ENCODE peak calls at places on chromosomes 2 and 18, in five cellular contexts. R is adrenal gland, E is AG04450, M is keratinocyte, C is caudate nucleus. U is an unnamed sample.

GRCh38 chr2:36197192-36197591 is 158.4 kb upstream of the CRIM1 start:
- DNase-seq in R (no peak), E (no peak), M (no peak), C (no peak), U (no peak)

GRCh38 chr2:55885129-55885943 is 38.2 kb downstream of the EFEMP1 start:
- DNase-seq in R (peak), E (peak), M (no peak), C (no peak), U (no peak)

GRCh38 chr2:74444498-74445318 is 3.0 kb upstream of the RTKN start:
- DNase-seq in R (no peak), E (no peak), M (no peak), C (no peak), U (no peak)

GRCh38 chr2:202169131-202169530 is 69.3 kb downstream of the SUMO1 start:
- DNase-seq in R (no peak), E (no peak), M (no peak), C (no peak), U (no peak)

GRCh38 chr2:227576110-227576509 is 22.6 kb upstream of the SCYGR2 start:
- DNase-seq in R (no peak), E (no peak), M (no peak), C (no peak), U (no peak)

GRCh38 chr18:48932462-48932818 is 18.3 kb downstream of the SMAD7 start:
- DNase-seq in R (no peak), E (no peak), M (no peak), C (no peak), U (no peak)

GRCh38 chr18:42782929-42783328 is 332.6 kb downstream of the RIT2 start:
- DNase-seq in R (no peak), E (no peak), M (no peak), C (no peak), U (no peak)

GRCh38 chr2:138115664-138116063 is 151.4 kb downstream of the HNMT start:
- DNase-seq in R (no peak), E (no peak), M (no peak), C (no peak), U (no peak)

GRCh38 chr18:33944493-33944892 is 280.2 kb downstream of the NOL4 start:
- DNase-seq in R (no peak), E (no peak), M (no peak), C (no peak), U (no peak)

GRCh38 chr18:28063181-28063790 is 113.6 kb downstream of the CDH2 start:
- DNase-seq in R (no peak), E (no peak), M (no peak), C (no peak), U (no peak)

GRCh38 chr18:24073791-24074190 is 59.2 kb downstream of the TTC39C start:
- DNase-seq in R (no peak), E (no peak), M (no peak), C (no peak), U (no peak)

GRCh38 chr18:24078391-24078790 is 60.5 kb upstream of the CABYR start:
- DNase-seq in R (no peak), E (no peak), M (no peak), C (no peak), U (no peak)

GRCh38 chr18:24075731-24076130 is 61.2 kb downstream of the TTC39C start:
- DNase-seq in R (no peak), E (no peak), M (no peak), C (no peak), U (no peak)

GRCh38 chr18:24080861-24081260 is 58.0 kb upstream of the CABYR start:
- DNase-seq in R (no peak), E (no peak), M (no peak), C (no peak), U (no peak)

GRCh38 chr18:24076950-24077349 is 61.9 kb upstream of the CABYR start:
- DNase-seq in R (no peak), E (no peak), M (no peak), C (no peak), U (no peak)
- H3K27ac ChIP-seq in R (no peak), E (no peak), M (no peak), C (no peak), U (no peak)

GRCh38 chr2:109246176-109246575 is 117.2 kb downstream of the SH3RF3 start:
- DNase-seq in R (no peak), E (no peak), M (no peak), C (no peak), U (no peak)

GRCh38 chr2:109242654-109243331 is 113.8 kb downstream of the SH3RF3 start:
- DNase-seq in R (peak), E (peak), M (peak), C (no peak), U (no peak)

GRCh38 chr2:109244750-109245382 is 115.9 kb downstream of the SH3RF3 start:
- DNase-seq in R (no peak), E (no peak), M (no peak), C (no peak), U (no peak)

GRCh38 chr2:109242222-109242653 is 113.2 kb downstream of the SH3RF3 start:
- DNase-seq in R (peak), E (no peak), M (no peak), C (no peak), U (no peak)

GRCh38 chr2:109243526-109244425 is 114.8 kb downstream of the SH3RF3 start:
- DNase-seq in R (peak), E (no peak), M (no peak), C (no peak), U (no peak)
- H3K27ac ChIP-seq in R (peak), E (peak), M (no peak), C (peak), U (no peak)

GRCh38 chr2:64820901-64821300 is 167.2 kb upstream of the SERTAD2 start:
- DNase-seq in R (no peak), E (no peak), M (no peak), C (no peak), U (no peak)
- H3K27ac ChIP-seq in R (no peak), E (no peak), M (no peak), C (no peak), U (no peak)

GRCh38 chr2:127106998-127107621 is at the start of gene BIN1:
- DNase-seq in R (peak), E (peak), M (no peak), C (peak), U (peak)

GRCh38 chr2:127104166-127104660 is 2.7 kb downstream of the BIN1 start:
- DNase-seq in R (no peak), E (no peak), M (no peak), C (no peak), U (no peak)

GRCh38 chr2:127106457-127106997 is 427 bp downstream of the BIN1 start:
- DNase-seq in R (peak), E (no peak), M (no peak), C (no peak), U (no peak)

GRCh38 chr2:127104881-127105655 is 1.9 kb downstream of the BIN1 start:
- DNase-seq in R (peak), E (no peak), M (no peak), C (no peak), U (no peak)

DNA sequence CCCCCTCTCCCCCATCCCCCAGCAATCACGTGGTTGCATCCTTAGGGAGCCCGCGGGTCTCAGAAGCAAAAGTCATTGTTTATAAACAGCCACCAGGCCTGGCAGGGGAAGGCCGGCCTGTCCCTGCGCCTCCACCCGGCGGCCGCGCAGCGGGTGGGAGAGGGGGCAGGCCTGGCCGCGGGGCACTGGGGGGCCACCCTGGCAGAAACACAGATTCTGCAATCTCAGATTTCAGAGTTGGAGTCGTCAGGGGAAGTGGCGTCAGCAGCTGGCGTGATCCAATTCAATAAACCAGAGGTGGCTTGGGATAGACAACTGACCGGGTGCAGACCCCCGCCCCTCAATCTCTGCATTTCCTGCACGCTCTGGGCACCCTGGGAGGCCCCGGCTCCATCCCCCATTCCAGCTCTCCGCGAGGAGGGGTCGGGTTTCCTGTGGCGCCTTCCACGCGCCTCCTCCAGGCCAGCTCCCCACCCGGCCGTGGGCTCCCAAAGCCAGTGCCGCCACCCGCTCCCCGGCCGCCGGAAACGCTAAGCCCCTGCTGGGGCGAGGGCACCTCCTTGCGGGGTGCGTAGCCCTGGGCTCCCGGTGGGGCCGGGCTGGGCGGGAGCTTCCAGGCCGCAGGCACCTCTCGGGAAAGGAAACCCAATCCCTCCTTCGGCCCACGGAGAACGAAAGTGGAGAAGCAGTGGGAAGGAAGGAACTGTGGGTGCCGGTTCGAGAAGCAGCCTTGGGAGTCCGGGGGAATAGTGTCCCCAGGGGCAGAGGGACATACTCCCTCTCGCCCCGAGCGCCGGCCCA is 1.1 kb downstream of the BIN1 start:
- DNase-seq in R (peak), E (no peak), M (no peak), C (no peak), U (no peak)
- H3K27ac ChIP-seq in R (peak), E (peak), M (no peak), C (peak), U (peak)

DNA sequence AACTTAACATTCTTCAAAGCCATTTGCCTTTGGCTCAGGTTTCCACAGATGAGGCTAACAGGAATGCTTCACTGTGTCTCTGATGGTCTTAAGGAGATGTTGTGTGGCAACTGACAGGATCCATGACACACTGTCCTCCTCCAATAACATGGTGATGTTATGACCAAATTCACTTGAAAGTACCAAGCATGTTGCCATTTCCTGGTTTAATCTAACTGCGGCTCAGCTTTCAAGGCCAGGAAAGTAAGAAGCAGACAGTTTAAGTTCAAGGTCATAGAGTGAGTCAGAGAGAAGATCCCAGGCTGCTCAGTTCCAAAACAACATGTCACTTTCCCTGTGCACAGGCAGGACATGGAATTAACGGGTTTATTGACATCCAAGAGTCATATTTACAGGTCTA is 513.6 kb downstream of the STK39 start:
- DNase-seq in R (peak), E (no peak), M (no peak), C (no peak), U (no peak)
- H3K27ac ChIP-seq in R (peak), E (no peak), M (no peak), C (no peak), U (no peak)

DNA sequence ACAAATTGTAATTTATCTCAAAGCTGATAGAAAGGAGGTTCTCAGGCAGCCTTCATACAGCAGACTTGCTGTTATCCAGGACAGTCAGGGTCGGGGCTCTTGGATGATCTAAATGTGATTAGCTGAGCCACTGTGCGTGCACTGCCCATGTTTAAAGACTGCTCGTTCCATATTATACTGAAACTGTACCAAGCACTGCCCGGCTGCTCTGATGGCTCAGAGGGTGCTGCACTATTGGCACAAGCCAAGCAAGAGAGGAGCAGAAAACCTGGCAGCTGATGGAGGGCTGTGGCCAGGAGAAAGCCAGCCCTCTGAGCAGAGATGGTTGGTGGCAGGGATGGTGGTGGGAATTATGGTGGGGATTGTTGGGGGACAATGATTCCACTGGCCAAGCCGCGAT is 63.4 kb downstream of the COL6A3 start:
- DNase-seq in R (no peak), E (no peak), M (no peak), C (no peak), U (no peak)
- H3K27ac ChIP-seq in R (no peak), E (peak), M (no peak), C (no peak), U (no peak)

DNA sequence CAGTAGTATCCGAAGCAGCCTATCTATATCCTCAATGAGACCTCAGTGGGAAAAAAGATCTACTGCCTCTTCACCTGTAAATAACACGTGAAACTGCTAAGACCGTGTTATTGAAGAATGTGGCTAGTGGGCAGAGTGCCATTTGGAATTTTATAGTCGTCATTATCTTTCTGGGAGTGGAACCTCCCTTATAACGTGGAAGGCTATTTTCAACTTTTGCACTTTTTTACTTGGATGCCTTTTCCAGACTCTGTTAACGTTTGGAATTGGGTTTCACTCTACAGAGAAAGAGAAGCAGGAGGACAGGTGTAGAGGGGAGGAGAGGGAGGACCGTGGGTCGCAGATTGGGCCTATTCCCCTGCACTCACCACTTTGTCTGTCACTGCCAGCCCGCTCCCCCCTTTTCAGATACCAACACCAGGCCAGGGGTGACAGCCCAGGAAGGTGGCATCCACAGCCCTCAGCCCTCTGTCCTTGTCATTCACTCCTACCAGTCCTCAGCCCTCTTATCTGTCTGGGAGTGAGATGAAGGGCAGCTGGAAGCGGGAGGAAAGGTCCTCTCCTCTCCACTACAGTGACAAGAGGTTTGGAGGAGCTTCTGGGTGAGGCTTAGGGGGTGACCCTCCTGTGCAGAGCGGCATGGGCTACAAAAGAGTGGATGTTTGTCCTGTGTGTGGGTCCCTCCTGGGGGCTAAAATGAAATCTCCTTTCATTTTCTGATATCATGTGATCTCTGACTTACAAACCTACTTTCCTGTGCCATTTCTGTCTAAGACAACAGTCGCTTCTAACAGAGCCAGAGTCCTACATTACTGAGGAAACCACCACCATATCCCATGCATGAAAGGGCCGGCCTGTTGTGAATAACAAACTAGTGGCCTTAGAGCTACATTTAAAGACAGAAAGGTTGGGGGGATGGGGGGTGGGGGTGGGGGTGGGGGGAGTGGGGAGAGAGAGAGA is 23.9 kb upstream of the CEP68 start:
- DNase-seq in R (no peak), E (no peak), M (no peak), C (no peak), U (no peak)
- H3K27ac ChIP-seq in R (no peak), E (no peak), M (no peak), C (peak), U (no peak)

U was measured in substantia nigra.